ENCODE peak calls at places on chromosomes 6 and 20, in five cellular contexts. One of them, this sample, is unnamed.

GRCh38 chr6:118514689-118515088 is 33.4 kb upstream of the PLN start:
- DNase-seq in psoas muscle: peak
- DNase-seq in lung: no peak
- DNase-seq in epithelial cell of esophagus: no peak
- DNase-seq in GM23248: no peak
- DNase-seq in this sample: no peak

GRCh38 chr20:19056909-19057308 is 155.5 kb upstream of the SLC24A3 start:
- DNase-seq in epithelial cell of esophagus: no peak
- DNase-seq in lung: no peak
- DNase-seq in psoas muscle: no peak
- DNase-seq in GM23248: no peak
- DNase-seq in this sample: no peak

GRCh38 chr6:147986891-147987290 is 355.7 kb upstream of the SASH1 start:
- DNase-seq in lung: no peak
- DNase-seq in epithelial cell of esophagus: no peak
- DNase-seq in psoas muscle: no peak
- DNase-seq in GM23248: no peak
- DNase-seq in this sample: no peak

GRCh38 chr6:44549516-44549915 is 162.0 kb downstream of the CDC5L start:
- DNase-seq in lung: no peak
- DNase-seq in GM23248: no peak
- DNase-seq in psoas muscle: no peak
- DNase-seq in epithelial cell of esophagus: no peak
- DNase-seq in this sample: no peak

GRCh38 chr6:100001915-100002388 is 7.9 kb upstream of the MCHR2 start:
- DNase-seq in epithelial cell of esophagus: peak
- DNase-seq in GM23248: peak
- DNase-seq in psoas muscle: peak
- DNase-seq in lung: peak
- DNase-seq in this sample: peak

GRCh38 chr20:38270869-38271608 is 10.5 kb upstream of the KIAA1755 start:
- DNase-seq in lung: no peak
- DNase-seq in psoas muscle: peak
- DNase-seq in epithelial cell of esophagus: peak
- DNase-seq in GM23248: peak
- DNase-seq in this sample: peak

GRCh38 chr6:119858901-119859300 is 509.3 kb upstream of the MAN1A1 start:
- DNase-seq in GM23248: peak
- DNase-seq in lung: no peak
- DNase-seq in epithelial cell of esophagus: peak
- DNase-seq in psoas muscle: no peak
- DNase-seq in this sample: no peak

GRCh38 chr6:167702241-167702827 is 124.4 kb upstream of the AFDN start:
- DNase-seq in GM23248: no peak
- DNase-seq in psoas muscle: no peak
- DNase-seq in lung: no peak
- DNase-seq in epithelial cell of esophagus: no peak
- DNase-seq in this sample: no peak

GRCh38 chr6:147947521-147947920 is 395.1 kb upstream of the SASH1 start:
- DNase-seq in GM23248: peak
- DNase-seq in epithelial cell of esophagus: peak
- DNase-seq in psoas muscle: no peak
- DNase-seq in lung: no peak
- DNase-seq in this sample: no peak

GRCh38 chr6:150456466-150456865 is 87.7 kb downstream of the IYD start:
- DNase-seq in epithelial cell of esophagus: no peak
- DNase-seq in lung: no peak
- DNase-seq in GM23248: no peak
- DNase-seq in psoas muscle: no peak
- DNase-seq in this sample: no peak

GRCh38 chr6:31473780-31474725 is 23.9 kb upstream of the MICB start:
- DNase-seq in epithelial cell of esophagus: peak
- DNase-seq in psoas muscle: no peak
- DNase-seq in GM23248: peak
- DNase-seq in lung: peak
- DNase-seq in this sample: peak

GRCh38 chr6:82248233-82248735 is 740 bp upstream of the IBTK start:
- DNase-seq in lung: no peak
- DNase-seq in psoas muscle: no peak
- DNase-seq in epithelial cell of esophagus: peak
- DNase-seq in GM23248: peak
- DNase-seq in this sample: no peak

GRCh38 chr6:11317885-11318771 is 85.7 kb upstream of the NEDD9 start:
- DNase-seq in psoas muscle: peak
- DNase-seq in epithelial cell of esophagus: peak
- DNase-seq in lung: peak
- DNase-seq in GM23248: peak
- DNase-seq in this sample: peak

GRCh38 chr20:11035211-11035610 is 361.4 kb upstream of the JAG1 start:
- DNase-seq in psoas muscle: no peak
- DNase-seq in epithelial cell of esophagus: peak
- DNase-seq in GM23248: peak
- DNase-seq in lung: no peak
- DNase-seq in this sample: no peak

GRCh38 chr6:40443842-40444241 is 143.3 kb downstream of the LRFN2 start:
- DNase-seq in lung: no peak
- DNase-seq in GM23248: no peak
- DNase-seq in epithelial cell of esophagus: no peak
- DNase-seq in psoas muscle: no peak
- DNase-seq in this sample: no peak

GRCh38 chr6:152161501-152161900 is 354.0 kb downstream of the ESR1 start:
- DNase-seq in lung: no peak
- DNase-seq in epithelial cell of esophagus: peak
- DNase-seq in psoas muscle: no peak
- DNase-seq in GM23248: peak
- DNase-seq in this sample: no peak

GRCh38 chr6:140537211-140537610 is 1162.8 kb upstream of the CITED2 start:
- DNase-seq in psoas muscle: no peak
- DNase-seq in lung: no peak
- DNase-seq in GM23248: peak
- DNase-seq in epithelial cell of esophagus: no peak
- DNase-seq in this sample: no peak

GRCh38 chr6:36986704-36987047 is 680 bp upstream of the MTCH1 start:
- DNase-seq in psoas muscle: no peak
- DNase-seq in epithelial cell of esophagus: no peak
- DNase-seq in GM23248: no peak
- DNase-seq in lung: no peak
- DNase-seq in this sample: no peak

GRCh38 chr6:146267447-146267846 is 238.6 kb downstream of the GRM1 start:
- DNase-seq in GM23248: no peak
- DNase-seq in psoas muscle: no peak
- DNase-seq in lung: no peak
- DNase-seq in epithelial cell of esophagus: no peak
- DNase-seq in this sample: no peak

GRCh38 chr6:25488156-25488555 is 163.9 kb upstream of the SCGN start:
- DNase-seq in psoas muscle: no peak
- DNase-seq in GM23248: no peak
- DNase-seq in epithelial cell of esophagus: no peak
- DNase-seq in lung: no peak
- DNase-seq in this sample: no peak

GRCh38 chr6:107820571-107821261 is 3.4 kb downstream of the SCML4 start:
- DNase-seq in epithelial cell of esophagus: peak
- DNase-seq in psoas muscle: no peak
- DNase-seq in GM23248: peak
- DNase-seq in lung: no peak
- DNase-seq in this sample: no peak

GRCh38 chr6:107823047-107823557 is 1.0 kb downstream of the SCML4 start:
- DNase-seq in psoas muscle: no peak
- DNase-seq in GM23248: no peak
- DNase-seq in epithelial cell of esophagus: no peak
- DNase-seq in lung: no peak
- DNase-seq in this sample: no peak

GRCh38 chr6:107819976-107820551 is 4.0 kb downstream of the SCML4 start:
- DNase-seq in epithelial cell of esophagus: peak
- DNase-seq in lung: no peak
- DNase-seq in GM23248: peak
- DNase-seq in psoas muscle: no peak
- DNase-seq in this sample: no peak

GRCh38 chr6:107821591-107821990 is 2.5 kb downstream of the SCML4 start:
- DNase-seq in GM23248: no peak
- DNase-seq in lung: no peak
- DNase-seq in psoas muscle: no peak
- DNase-seq in epithelial cell of esophagus: no peak
- DNase-seq in this sample: no peak

GRCh38 chr6:107822154-107823046 is 1.7 kb downstream of the SCML4 start:
- DNase-seq in GM23248: no peak
- DNase-seq in psoas muscle: no peak
- DNase-seq in lung: no peak
- DNase-seq in epithelial cell of esophagus: no peak
- DNase-seq in this sample: no peak
- H3K4me3 ChIP-seq in GM23248: no peak
- H3K4me3 ChIP-seq in psoas muscle: no peak
- H3K4me3 ChIP-seq in lung: no peak
- H3K4me3 ChIP-seq in epithelial cell of esophagus: no peak
- H3K4me3 ChIP-seq in this sample: no peak

DNA sequence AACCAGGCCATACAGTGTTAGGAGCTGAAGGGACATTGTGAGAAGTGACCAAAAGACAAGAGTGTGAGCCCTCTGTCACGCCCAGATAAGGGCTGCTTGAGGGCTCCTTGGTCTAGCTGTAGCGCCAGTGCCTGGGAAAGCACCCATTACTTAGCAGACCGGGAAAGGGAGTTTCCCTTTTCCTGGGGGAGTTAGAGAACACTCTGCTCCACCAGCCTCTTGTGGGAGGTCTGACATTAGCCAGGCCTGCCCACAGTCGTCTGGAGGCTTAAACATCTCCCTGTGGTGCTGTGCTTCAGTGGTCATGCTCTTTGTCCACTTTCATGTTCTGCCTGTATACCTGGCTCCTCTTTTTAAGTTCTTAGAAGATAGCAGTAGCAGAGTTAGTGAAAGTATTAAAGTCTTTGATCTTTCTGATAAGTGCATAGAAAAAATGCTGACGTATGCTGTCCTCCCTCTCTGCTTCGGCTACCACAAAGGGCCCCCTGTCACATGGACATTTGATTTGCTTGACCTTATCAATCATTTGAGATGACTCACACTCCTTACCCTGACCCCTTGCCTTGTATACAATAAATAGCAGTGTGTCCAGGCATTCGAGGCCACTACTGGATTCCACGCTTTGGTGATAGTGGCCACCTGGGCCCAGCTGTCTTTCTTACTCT is 201.5 kb upstream of the ECI2 start:
- DNase-seq in GM23248: no peak
- DNase-seq in lung: no peak
- DNase-seq in psoas muscle: no peak
- DNase-seq in epithelial cell of esophagus: no peak
- DNase-seq in this sample: no peak
- H3K4me3 ChIP-seq in GM23248: no peak
- H3K4me3 ChIP-seq in lung: no peak
- H3K4me3 ChIP-seq in psoas muscle: no peak
- H3K4me3 ChIP-seq in epithelial cell of esophagus: no peak
- H3K4me3 ChIP-seq in this sample: no peak

GRCh38 chr6:144012534-144012933 is 4.5 kb upstream of the PLAGL1 start:
- DNase-seq in epithelial cell of esophagus: peak
- DNase-seq in GM23248: peak
- DNase-seq in psoas muscle: no peak
- DNase-seq in lung: no peak
- DNase-seq in this sample: no peak

GRCh38 chr6:144007455-144007778 is 642 bp downstream of the PLAGL1 start:
- DNase-seq in GM23248: no peak
- DNase-seq in psoas muscle: no peak
- DNase-seq in epithelial cell of esophagus: no peak
- DNase-seq in lung: no peak
- DNase-seq in this sample: no peak

GRCh38 chr6:144007779-144008500 is at the start of gene PLAGL1:
- DNase-seq in psoas muscle: peak
- DNase-seq in epithelial cell of esophagus: peak
- DNase-seq in GM23248: peak
- DNase-seq in lung: peak
- DNase-seq in this sample: peak

GRCh38 chr6:144006731-144007454 is 1.2 kb downstream of the PLAGL1 start:
- DNase-seq in GM23248: peak
- DNase-seq in psoas muscle: peak
- DNase-seq in lung: no peak
- DNase-seq in epithelial cell of esophagus: peak
- DNase-seq in this sample: no peak

GRCh38 chr6:144008501-144009245 is 614 bp upstream of the PLAGL1 start:
- DNase-seq in psoas muscle: no peak
- DNase-seq in GM23248: peak
- DNase-seq in lung: no peak
- DNase-seq in epithelial cell of esophagus: peak
- DNase-seq in this sample: no peak
- H3K4me3 ChIP-seq in psoas muscle: peak
- H3K4me3 ChIP-seq in GM23248: peak
- H3K4me3 ChIP-seq in lung: peak
- H3K4me3 ChIP-seq in epithelial cell of esophagus: peak
- H3K4me3 ChIP-seq in this sample: peak

GRCh38 chr20:3084986-3085360 is 449 bp upstream of the AVP start:
- DNase-seq in lung: no peak
- DNase-seq in epithelial cell of esophagus: no peak
- DNase-seq in GM23248: no peak
- DNase-seq in psoas muscle: no peak
- DNase-seq in this sample: no peak

GRCh38 chr20:3082306-3082951 is 2.1 kb downstream of the AVP start:
- DNase-seq in GM23248: peak
- DNase-seq in epithelial cell of esophagus: no peak
- DNase-seq in lung: no peak
- DNase-seq in psoas muscle: no peak
- DNase-seq in this sample: no peak

GRCh38 chr20:3084283-3084985 is at the start of gene AVP:
- DNase-seq in epithelial cell of esophagus: no peak
- DNase-seq in GM23248: no peak
- DNase-seq in lung: no peak
- DNase-seq in psoas muscle: no peak
- DNase-seq in this sample: no peak

GRCh38 chr20:3081641-3082040 is 2.9 kb downstream of the AVP start:
- DNase-seq in psoas muscle: no peak
- DNase-seq in GM23248: no peak
- DNase-seq in epithelial cell of esophagus: no peak
- DNase-seq in lung: no peak
- DNase-seq in this sample: no peak

DNA sequence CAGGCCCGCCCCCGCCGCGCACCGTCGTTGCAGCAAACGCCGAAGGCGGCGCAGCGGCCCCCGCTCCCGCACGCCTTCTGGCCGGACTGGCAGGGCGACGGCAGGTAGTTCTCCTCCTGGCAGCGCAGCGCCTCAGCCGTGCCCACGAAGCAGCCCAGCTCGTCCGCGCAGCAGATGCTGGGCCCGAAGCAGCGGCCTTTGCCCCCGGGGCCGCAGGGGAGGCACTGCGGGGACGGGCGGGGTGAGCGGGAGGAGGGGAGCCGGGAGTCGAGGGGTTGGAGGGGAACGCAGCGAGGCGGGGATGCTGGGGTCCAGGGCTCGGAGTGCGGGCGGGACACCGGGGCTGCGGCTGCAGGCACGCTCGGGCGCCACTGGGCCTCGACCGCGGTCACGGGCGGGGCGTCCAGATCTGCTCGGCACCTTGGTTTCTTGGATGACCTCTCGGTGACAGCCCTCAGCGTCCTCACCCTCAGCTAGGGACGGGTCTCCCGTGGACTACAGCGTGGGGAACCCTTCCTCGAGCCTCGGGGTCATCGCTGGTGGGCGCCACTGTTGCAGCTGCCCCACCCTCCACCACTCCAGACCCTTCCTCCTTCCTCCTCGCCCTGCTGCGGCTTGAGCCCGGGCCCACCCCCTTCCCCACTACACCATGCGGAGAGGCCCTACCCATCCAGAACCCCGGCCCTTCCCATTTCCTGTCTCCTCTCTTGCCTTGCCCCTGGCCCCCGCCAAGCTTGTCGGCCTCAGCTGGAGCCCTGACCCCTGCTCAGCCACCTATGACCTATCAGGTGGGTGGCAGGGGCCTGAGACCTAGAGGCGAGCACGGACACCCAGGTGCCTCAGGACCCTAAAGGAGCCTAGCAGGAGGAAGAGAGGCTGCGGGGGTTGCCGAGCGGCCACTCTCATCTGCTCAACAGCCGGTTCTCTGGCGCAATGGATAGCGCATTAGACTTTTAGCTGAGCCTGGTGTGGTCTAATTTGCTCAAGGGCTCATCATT is 1.3 kb downstream of the AVP start:
- DNase-seq in psoas muscle: no peak
- DNase-seq in epithelial cell of esophagus: no peak
- DNase-seq in lung: no peak
- DNase-seq in GM23248: no peak
- DNase-seq in this sample: no peak
- H3K4me3 ChIP-seq in psoas muscle: peak
- H3K4me3 ChIP-seq in epithelial cell of esophagus: no peak
- H3K4me3 ChIP-seq in lung: no peak
- H3K4me3 ChIP-seq in GM23248: no peak
- H3K4me3 ChIP-seq in this sample: no peak

This sample was measured in PC-9.